ENCODE peak calls at places on chromosomes 3 and 15, in four cellular contexts. One of them, this sample, is unnamed.
A peak's percentile ranks its signal among the peaks of the same experiment; 100 is the strongest.

GRCh38 chr3:10365791-10366190 is 44.9 kb upstream of the SEC13 start:
- DNase-seq in pancreas: no peak
- DNase-seq in left lung: no peak
- DNase-seq in HCT116: no peak
- DNase-seq in this sample: no peak

GRCh38 chr3:37853691-37854413 is 7.8 kb upstream of the CTDSPL start:
- DNase-seq in HCT116: no peak
- DNase-seq in pancreas: no peak
- DNase-seq in left lung: no peak
- DNase-seq in this sample: peak; percentile 84

GRCh38 chr3:141218204-141218603 is 13.4 kb upstream of the PXYLP1 start:
- DNase-seq in left lung: no peak
- DNase-seq in HCT116: no peak
- DNase-seq in pancreas: no peak
- DNase-seq in this sample: no peak

GRCh38 chr15:65338823-65339222 is 34.3 kb downstream of the RNU5B-1 start:
- DNase-seq in pancreas: no peak
- DNase-seq in HCT116: no peak
- DNase-seq in left lung: peak; percentile 6
- DNase-seq in this sample: no peak

GRCh38 chr3:109050591-109051167 is 67.3 kb downstream of the MORC1 start:
- DNase-seq in pancreas: no peak
- DNase-seq in left lung: no peak
- DNase-seq in HCT116: peak; percentile 39
- DNase-seq in this sample: no peak

GRCh38 chr3:17013571-17013970 is 128.8 kb downstream of the PLCL2 start:
- DNase-seq in HCT116: no peak
- DNase-seq in left lung: no peak
- DNase-seq in pancreas: no peak
- DNase-seq in this sample: no peak

GRCh38 chr3:100761951-100762350 is 52.7 kb downstream of the TFG start:
- DNase-seq in pancreas: no peak
- DNase-seq in HCT116: no peak
- DNase-seq in left lung: no peak
- DNase-seq in this sample: no peak

GRCh38 chr15:43776101-43776717 is 557 bp downstream of the ELL3 start:
- DNase-seq in left lung: peak; percentile 56
- DNase-seq in pancreas: peak; percentile 70
- DNase-seq in HCT116: no peak
- DNase-seq in this sample: peak; percentile 45

GRCh38 chr3:21551019-21551418 is 200.0 kb downstream of the ZNF385D start:
- DNase-seq in left lung: no peak
- DNase-seq in pancreas: no peak
- DNase-seq in HCT116: no peak
- DNase-seq in this sample: no peak

GRCh38 chr3:187878776-187879524 is 133.7 kb upstream of the BCL6 start:
- DNase-seq in HCT116: no peak
- DNase-seq in pancreas: no peak
- DNase-seq in left lung: no peak
- DNase-seq in this sample: no peak

GRCh38 chr3:33001889-33002288 is 50.4 kb downstream of the CCR4 start:
- DNase-seq in left lung: no peak
- DNase-seq in pancreas: no peak
- DNase-seq in HCT116: no peak
- DNase-seq in this sample: no peak

GRCh38 chr3:16842710-16843270 is 42.0 kb upstream of the PLCL2 start:
- DNase-seq in left lung: no peak
- DNase-seq in HCT116: no peak
- DNase-seq in pancreas: no peak
- DNase-seq in this sample: no peak

GRCh38 chr3:7160689-7161088 is 299.8 kb downstream of the GRM7 start:
- DNase-seq in left lung: no peak
- DNase-seq in pancreas: no peak
- DNase-seq in HCT116: no peak
- DNase-seq in this sample: no peak

GRCh38 chr3:43879166-43879565 is 188.4 kb downstream of the ABHD5 start:
- DNase-seq in HCT116: peak; percentile 58
- DNase-seq in pancreas: no peak
- DNase-seq in left lung: no peak
- DNase-seq in this sample: peak; percentile 31

GRCh38 chr3:155631323-155632019 is 113.4 kb downstream of the PLCH1 start:
- DNase-seq in pancreas: no peak
- DNase-seq in left lung: no peak
- DNase-seq in HCT116: no peak
- DNase-seq in this sample: no peak

GRCh38 chr3:159263750-159264561 is 462.1 kb downstream of the MFSD1 start:
- DNase-seq in left lung: no peak
- DNase-seq in pancreas: no peak
- DNase-seq in HCT116: peak; percentile 31
- DNase-seq in this sample: no peak

GRCh38 chr15:77475898-77476297 is 55.2 kb downstream of the HMG20A start:
- DNase-seq in HCT116: no peak
- DNase-seq in left lung: no peak
- DNase-seq in pancreas: no peak
- DNase-seq in this sample: no peak

GRCh38 chr3:32383136-32383711 is 8.4 kb upstream of the CMTM7 start:
- DNase-seq in pancreas: no peak
- DNase-seq in left lung: no peak
- DNase-seq in HCT116: no peak
- DNase-seq in this sample: no peak

GRCh38 chr3:142998439-142998838 is 2.9 kb upstream of the U2SURP start:
- DNase-seq in pancreas: no peak
- DNase-seq in left lung: no peak
- DNase-seq in HCT116: no peak
- DNase-seq in this sample: no peak

GRCh38 chr3:184250167-184250828 is 826 bp downstream of the EEF1AKMT4 start:
- DNase-seq in HCT116: peak; percentile 91
- DNase-seq in left lung: peak; percentile 87
- DNase-seq in pancreas: peak; percentile 92
- DNase-seq in this sample: peak; percentile 94

GRCh38 chr3:42717311-42717710 is 14.7 kb upstream of the HHATL start:
- DNase-seq in HCT116: no peak
- DNase-seq in left lung: no peak
- DNase-seq in pancreas: no peak
- DNase-seq in this sample: no peak

GRCh38 chr3:135393898-135394525 is 571.5 kb upstream of the PPP2R3A start:
- DNase-seq in HCT116: no peak
- DNase-seq in left lung: no peak
- DNase-seq in pancreas: no peak
- DNase-seq in this sample: no peak

GRCh38 chr3:125148836-125149235 is 63.7 kb downstream of the SLC12A8 start:
- DNase-seq in HCT116: no peak
- DNase-seq in left lung: no peak
- DNase-seq in pancreas: no peak
- DNase-seq in this sample: no peak
- H3K4me1 ChIP-seq in HCT116: peaks cover 2% of the 10 kb centered on the region
- H3K4me1 ChIP-seq in left lung: peaks cover 20% of the 10 kb centered on the region
- H3K4me1 ChIP-seq in pancreas: no peaks in the 10 kb centered on the region
- H3K4me1 ChIP-seq in this sample: peaks cover 25% of the 10 kb centered on the region

GRCh38 chr3:134036291-134036690 is 6.6 kb upstream of the SLCO2A1 start:
- DNase-seq in pancreas: no peak
- DNase-seq in left lung: no peak
- DNase-seq in HCT116: no peak
- DNase-seq in this sample: no peak
- H3K36me3 ChIP-seq in pancreas: no peaks in the 10 kb centered on the region
- H3K36me3 ChIP-seq in left lung: no peaks in the 10 kb centered on the region
- H3K36me3 ChIP-seq in HCT116: no peaks in the 10 kb centered on the region
- H3K36me3 ChIP-seq in this sample: no peaks in the 10 kb centered on the region

GRCh38 chr3:126941721-126942270 is 41.1 kb upstream of the PLXNA1 start:
- DNase-seq in pancreas: no peak
- DNase-seq in HCT116: no peak
- DNase-seq in left lung: no peak
- DNase-seq in this sample: no peak
- H3K4me1 ChIP-seq in pancreas: no peaks in the 10 kb centered on the region
- H3K4me1 ChIP-seq in HCT116: no peaks in the 10 kb centered on the region
- H3K4me1 ChIP-seq in left lung: no peaks in the 10 kb centered on the region
- H3K4me1 ChIP-seq in this sample: no peaks in the 10 kb centered on the region

GRCh38 chr3:45966371-45966780 is 23.1 kb downstream of the CXCR6 start:
- DNase-seq in pancreas: no peak
- DNase-seq in HCT116: no peak
- DNase-seq in left lung: no peak
- DNase-seq in this sample: no peak

GRCh38 chr3:45965281-45966052 is 22.2 kb downstream of the CXCR6 start:
- DNase-seq in HCT116: no peak
- DNase-seq in pancreas: no peak
- DNase-seq in left lung: no peak
- DNase-seq in this sample: no peak

GRCh38 chr3:45962033-45962432 is 18.8 kb downstream of the CXCR6 start:
- DNase-seq in HCT116: no peak
- DNase-seq in pancreas: no peak
- DNase-seq in left lung: no peak
- DNase-seq in this sample: no peak

GRCh38 chr3:45966969-45967640 is 23.8 kb downstream of the CXCR6 start:
- DNase-seq in pancreas: no peak
- DNase-seq in HCT116: no peak
- DNase-seq in left lung: no peak
- DNase-seq in this sample: no peak

DNA sequence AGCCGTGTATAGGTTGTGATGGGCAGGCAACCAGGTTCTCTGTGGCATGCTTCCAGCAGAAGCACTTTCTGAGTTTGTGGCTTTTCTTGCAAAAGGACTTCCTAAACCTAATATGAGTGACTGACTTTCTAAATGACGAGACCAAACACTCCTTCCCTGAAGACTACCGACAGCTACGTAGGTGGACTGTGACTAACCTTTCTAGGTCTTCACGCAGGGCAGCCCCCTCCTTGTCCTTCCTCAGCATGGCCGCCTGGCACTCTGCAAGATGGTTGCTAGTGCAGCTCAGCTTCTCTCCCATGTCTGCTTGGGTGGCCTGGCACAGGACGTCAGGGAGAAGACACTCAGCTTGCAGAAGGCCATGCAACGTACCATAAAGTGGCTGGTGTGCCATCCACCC is 20.9 kb downstream of the CXCR6 start:
- DNase-seq in pancreas: no peak
- DNase-seq in left lung: no peak
- DNase-seq in HCT116: no peak
- DNase-seq in this sample: no peak
- H3K36me3 ChIP-seq in pancreas: peaks cover 93% of the 10 kb centered on the region
- H3K36me3 ChIP-seq in left lung: peaks cover 99% of the 10 kb centered on the region
- H3K36me3 ChIP-seq in HCT116: peaks cover 22% of the 10 kb centered on the region
- H3K36me3 ChIP-seq in this sample: peaks cover 100% of the 10 kb centered on the region

GRCh38 chr3:176873261-176873660 is 324.0 kb downstream of the TBL1XR1 start:
- DNase-seq in left lung: no peak
- DNase-seq in HCT116: no peak
- DNase-seq in pancreas: no peak
- DNase-seq in this sample: no peak
- H3K4me1 ChIP-seq in left lung: no peaks in the 10 kb centered on the region
- H3K4me1 ChIP-seq in HCT116: no peaks in the 10 kb centered on the region
- H3K4me1 ChIP-seq in pancreas: no peaks in the 10 kb centered on the region
- H3K4me1 ChIP-seq in this sample: no peaks in the 10 kb centered on the region

GRCh38 chr15:40911139-40911538 is 16.9 kb downstream of the VPS18 start:
- DNase-seq in pancreas: no peak
- DNase-seq in HCT116: no peak
- DNase-seq in left lung: no peak
- DNase-seq in this sample: no peak

GRCh38 chr15:40912478-40912877 is 16.7 kb upstream of the DLL4 start:
- DNase-seq in HCT116: no peak
- DNase-seq in left lung: no peak
- DNase-seq in pancreas: no peak
- DNase-seq in this sample: no peak

GRCh38 chr15:40909662-40910625 is 15.7 kb downstream of the VPS18 start:
- DNase-seq in left lung: no peak
- DNase-seq in HCT116: no peak
- DNase-seq in pancreas: no peak
- DNase-seq in this sample: no peak

GRCh38 chr15:40914013-40914412 is 15.1 kb upstream of the DLL4 start:
- DNase-seq in HCT116: no peak
- DNase-seq in pancreas: no peak
- DNase-seq in left lung: no peak
- DNase-seq in this sample: no peak

DNA sequence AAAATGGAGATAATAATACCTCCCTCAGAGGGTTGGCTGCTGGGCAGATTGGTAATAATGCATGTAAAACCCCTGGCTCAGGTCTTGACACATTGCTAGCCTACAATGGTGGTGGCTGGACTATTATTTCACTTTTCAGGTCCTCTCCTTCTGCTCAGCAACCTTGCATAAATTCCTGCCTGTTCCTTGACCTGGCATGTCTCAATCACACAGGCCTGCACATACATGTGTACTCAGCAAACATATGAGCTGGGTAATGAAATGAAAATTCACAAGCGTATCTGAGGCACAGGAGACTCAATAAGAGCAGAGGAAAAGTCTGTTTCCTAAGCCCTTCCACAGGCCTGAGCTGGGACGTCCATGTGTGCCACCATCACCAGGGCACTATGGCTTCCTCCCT is 17.4 kb downstream of the VPS18 start:
- DNase-seq in left lung: no peak
- DNase-seq in HCT116: no peak
- DNase-seq in pancreas: no peak
- DNase-seq in this sample: no peak
- H3K36me3 ChIP-seq in left lung: no peaks in the 10 kb centered on the region
- H3K36me3 ChIP-seq in HCT116: no peaks in the 10 kb centered on the region
- H3K36me3 ChIP-seq in pancreas: no peaks in the 10 kb centered on the region
- H3K36me3 ChIP-seq in this sample: no peaks in the 10 kb centered on the region